ENCODE peak calls at places on chromosomes 2 and 18, in six cellular contexts. N, M, J, L, X and B are unnamed samples. For H3K27me3 and H3K4me1, the result is how much of the 10 kb centered on the place peaks cover.

GRCh38 chr18:31206787-31207381 is 44.2 kb upstream of the DSC1 start:
- DNase-seq in X (peak), J (peak), M (peak), L (peak), N (peak), B (peak)

GRCh38 chr2:6103949-6104348 is 411.8 kb downstream of the SOX11 start:
- DNase-seq in J (no peak), L (no peak), M (no peak), X (peak), N (no peak), B (no peak)

GRCh38 chr2:24359701-24360049 is 661 bp downstream of the ITSN2 start:
- DNase-seq in M (peak), J (peak), N (peak), L (peak), X (peak), B (peak)

GRCh38 chr2:126852361-126852760 is 46.3 kb upstream of the TEX51 start:
- DNase-seq in M (no peak), N (no peak), L (no peak), J (no peak), X (no peak), B (no peak)

GRCh38 chr18:9755603-9756002 is 47.5 kb downstream of the RAB31 start:
- DNase-seq in N (no peak), M (peak), L (no peak), X (no peak), J (no peak), B (no peak)

GRCh38 chr2:172674034-172674967 is 61.3 kb upstream of the RAPGEF4 start:
- DNase-seq in L (peak), J (peak), M (peak), X (peak), N (peak), B (peak)

GRCh38 chr2:47303341-47304148 is 99.4 kb upstream of the MSH2 start:
- DNase-seq in X (no peak), J (no peak), M (no peak), L (no peak), N (no peak), B (no peak)

GRCh38 chr18:48819276-48819675 is 131.5 kb downstream of the SMAD7 start:
- DNase-seq in N (peak), L (no peak), M (peak), J (peak), X (peak), B (peak)

GRCh38 chr2:191245869-191246531 is 796 bp downstream of the MYO1B start:
- DNase-seq in L (peak), M (peak), J (peak), N (peak), X (peak), B (peak)

GRCh38 chr2:15730545-15731212 is 139.0 kb downstream of the DDX1 start:
- DNase-seq in L (peak), X (peak), J (peak), N (peak), M (peak), B (peak)

GRCh38 chr18:61587865-61588264 is 254.6 kb downstream of the CDH20 start:
- DNase-seq in X (no peak), L (no peak), J (no peak), M (no peak), N (no peak), B (no peak)

GRCh38 chr2:30385327-30385726 is 61.7 kb upstream of the LCLAT1 start:
- DNase-seq in J (no peak), M (no peak), X (no peak), L (no peak), N (no peak), B (no peak)

GRCh38 chr2:19035238-19035637 is 323.2 kb downstream of the OSR1 start:
- DNase-seq in X (peak), N (peak), L (peak), M (no peak), J (no peak), B (peak)

GRCh38 chr2:37648316-37649011 is 23.0 kb downstream of the CDC42EP3 start:
- DNase-seq in N (peak), X (peak), M (peak), L (peak), J (peak), B (peak)

GRCh38 chr2:133303150-133303549 is 265.1 kb downstream of the NCKAP5 start:
- DNase-seq in N (no peak), M (no peak), X (no peak), L (no peak), J (no peak), B (no peak)

GRCh38 chr2:31581124-31581795 is 522 bp upstream of the SRD5A2 start:
- DNase-seq in J (no peak), X (peak), N (no peak), M (no peak), L (no peak), B (no peak)

GRCh38 chr2:15927546-15928218 is 12.7 kb upstream of the MYCN start:
- DNase-seq in X (no peak), N (no peak), L (no peak), J (no peak), M (no peak), B (no peak)

GRCh38 chr2:218883491-218884490 is 3.1 kb downstream of the WNT10A start:
- DNase-seq in J (peak), N (no peak), M (no peak), L (no peak), X (peak), B (no peak)

GRCh38 chr2:70498054-70498453 is 55.6 kb downstream of the TGFA start:
- DNase-seq in L (no peak), N (no peak), J (no peak), M (no peak), X (no peak), B (no peak)

GRCh38 chr2:660477-661214 is 16.6 kb downstream of the TMEM18 start:
- DNase-seq in X (no peak), M (no peak), N (no peak), J (no peak), L (no peak), B (no peak)

GRCh38 chr2:192783643-192784042 is 588.9 kb upstream of the TMEFF2 start:
- DNase-seq in J (no peak), N (no peak), X (no peak), L (no peak), M (no peak), B (no peak)

GRCh38 chr18:47036298-47036874 is 965 bp upstream of the ELOA2 start:
- DNase-seq in M (no peak), N (no peak), L (no peak), X (no peak), J (no peak), B (no peak)

GRCh38 chr2:39741871-39742270 is 37.2 kb downstream of the THUMPD2 start:
- DNase-seq in J (no peak), X (no peak), L (no peak), M (no peak), N (no peak), B (no peak)

GRCh38 chr2:241888641-241889040 is 19.1 kb downstream of the RTP5 start:
- DNase-seq in X (no peak), J (no peak), M (no peak), N (no peak), L (no peak), B (no peak)

GRCh38 chr2:173075781-173076556 is at the start of gene MAP3K20:
- DNase-seq in M (peak), X (peak), N (peak), J (peak), L (peak), B (peak)

GRCh38 chr2:178088774-178089173 is 16.2 kb upstream of the PDE11A start:
- DNase-seq in M (no peak), L (no peak), X (no peak), N (no peak), J (no peak), B (no peak)

GRCh38 chr2:9769171-9770005 is 73.9 kb upstream of the TAF1B start:
- DNase-seq in M (no peak), X (no peak), L (no peak), J (no peak), N (no peak), B (peak)

GRCh38 chr2:41869542-41870256 is 178.1 kb upstream of the PKDCC start:
- DNase-seq in L (peak), X (peak), N (peak), M (peak), J (peak), B (peak)

GRCh38 chr2:222952204-222952603 is 91.4 kb downstream of the ACSL3 start:
- DNase-seq in X (peak), L (no peak), J (no peak), M (no peak), N (no peak), B (no peak)

GRCh38 chr18:73707035-73707434 is 440.6 kb downstream of the FBXO15 start:
- DNase-seq in J (no peak), N (no peak), L (no peak), X (no peak), M (no peak), B (no peak)

GRCh38 chr2:128644745-128645256 is 326.1 kb upstream of the HS6ST1 start:
- DNase-seq in M (no peak), N (no peak), J (peak), X (no peak), L (no peak), B (peak)

GRCh38 chr2:156333274-156333950 is 891 bp upstream of the NR4A2 start:
- DNase-seq in X (no peak), J (no peak), N (no peak), L (no peak), M (no peak), B (no peak)

GRCh38 chr2:84492571-84492970 is 23.7 kb upstream of the DNAH6 start:
- DNase-seq in L (no peak), X (no peak), J (no peak), N (no peak), M (no peak), B (no peak)

GRCh38 chr2:121554998-121555397 is 24.3 kb downstream of the RNU4ATAC start:
- DNase-seq in M (no peak), N (no peak), X (no peak), J (no peak), L (no peak), B (no peak)

GRCh38 chr2:54047076-54047475 is 68.3 kb upstream of the ACYP2 start:
- DNase-seq in J (no peak), X (no peak), L (no peak), M (no peak), N (no peak), B (no peak)

GRCh38 chr2:105220604-105221003 is 20.9 kb upstream of the GPR45 start:
- DNase-seq in M (no peak), N (no peak), L (no peak), J (no peak), X (no peak), B (no peak)

GRCh38 chr18:34222025-34222395 is 2.7 kb downstream of the NOL4 start:
- DNase-seq in X (peak), N (no peak), M (no peak), L (no peak), J (peak), B (no peak)

GRCh38 chr2:186543561-186544131 is 46.2 kb upstream of the ITGAV start:
- DNase-seq in L (no peak), J (no peak), M (no peak), X (no peak), N (no peak), B (no peak)

GRCh38 chr2:173214213-173214612 is 138.6 kb downstream of the MAP3K20 start:
- DNase-seq in J (no peak), M (no peak), X (no peak), L (no peak), N (no peak), B (no peak)

GRCh38 chr18:6728318-6728717 is 1.2 kb upstream of the ARHGAP28 start:
- DNase-seq in J (no peak), N (no peak), L (no peak), X (no peak), M (no peak), B (no peak)
- H3K27ac ChIP-seq in J (no peak), N (peak), L (peak), X (no peak), M (peak), B (no peak)

DNA sequence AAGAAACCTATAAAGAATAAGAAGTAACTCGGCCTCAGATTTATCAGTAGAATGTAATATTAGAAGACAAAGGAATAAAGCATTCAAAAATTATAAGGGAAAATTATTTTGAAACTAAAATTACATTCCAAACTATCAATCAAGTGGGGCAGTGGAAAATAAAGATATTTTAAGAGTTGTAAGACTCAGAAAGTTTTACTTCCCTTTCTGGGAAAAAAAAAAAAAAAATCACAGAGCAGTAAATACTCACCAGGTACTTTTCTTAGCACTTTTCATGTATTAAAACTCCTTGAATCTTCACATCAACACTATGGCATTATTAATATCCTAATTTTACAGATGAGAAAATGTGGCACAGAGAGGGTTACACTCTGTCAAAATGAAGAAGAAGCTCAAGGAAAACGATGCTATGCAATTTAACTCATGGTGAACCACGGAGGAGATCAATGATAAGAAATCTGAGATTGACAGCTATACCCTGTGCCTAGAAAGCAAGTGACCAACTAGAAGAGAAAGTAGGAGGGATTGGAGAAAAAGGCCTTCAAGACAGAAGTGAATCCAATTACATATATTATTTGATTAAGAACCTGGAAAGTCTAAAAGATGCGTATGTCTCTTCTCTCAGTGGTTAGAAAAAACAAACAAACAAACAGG is 238.9 kb upstream of the ID2 start:
- DNase-seq in M (no peak), X (no peak), L (no peak), N (no peak), J (no peak), B (no peak)
- H3K27me3 ChIP-seq in M (under half), X (under half), L (under half), N (under half), J (under half), B (under half)

DNA sequence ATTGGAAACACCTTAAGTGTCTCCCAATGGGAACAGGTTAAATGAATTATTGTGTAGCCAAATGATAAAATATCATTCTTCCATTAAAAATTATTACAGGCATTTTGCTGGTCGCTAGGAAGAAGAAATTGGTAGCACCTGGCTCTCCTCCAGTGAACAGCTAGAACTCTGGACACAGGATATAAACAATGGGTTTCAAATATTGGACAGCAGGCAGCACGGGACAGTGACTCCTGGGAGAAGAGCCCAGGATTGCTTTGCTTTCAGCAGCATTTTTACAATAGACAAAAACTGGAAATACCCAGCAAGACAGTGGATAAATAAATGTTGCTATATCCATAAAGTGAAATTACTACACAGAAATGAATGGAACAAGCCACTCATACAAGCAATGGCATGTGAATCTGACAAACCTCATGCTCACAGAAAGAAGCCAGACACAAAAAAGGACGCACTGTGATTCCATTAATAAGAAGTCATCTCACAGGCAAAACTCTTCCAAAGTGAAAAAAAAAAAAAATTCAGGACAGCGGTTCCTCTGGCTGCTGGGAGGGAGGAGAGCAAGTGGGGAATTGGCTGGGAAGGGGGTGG is 50.5 kb downstream of the LAMA1 start:
- DNase-seq in X (no peak), N (no peak), M (no peak), J (no peak), L (no peak), B (no peak)
- H3K4me1 ChIP-seq in X (under half), N (under half), M (under half), J (under half), L (under half), B (under half)

GRCh38 chr2:96116879-96117533 is 635 bp upstream of the ADRA2B start:
- DNase-seq in X (peak), M (peak), N (peak), L (peak), J (peak), B (no peak)
- H3K27ac ChIP-seq in X (no peak), M (no peak), N (peak), L (no peak), J (no peak), B (peak)

DNA sequence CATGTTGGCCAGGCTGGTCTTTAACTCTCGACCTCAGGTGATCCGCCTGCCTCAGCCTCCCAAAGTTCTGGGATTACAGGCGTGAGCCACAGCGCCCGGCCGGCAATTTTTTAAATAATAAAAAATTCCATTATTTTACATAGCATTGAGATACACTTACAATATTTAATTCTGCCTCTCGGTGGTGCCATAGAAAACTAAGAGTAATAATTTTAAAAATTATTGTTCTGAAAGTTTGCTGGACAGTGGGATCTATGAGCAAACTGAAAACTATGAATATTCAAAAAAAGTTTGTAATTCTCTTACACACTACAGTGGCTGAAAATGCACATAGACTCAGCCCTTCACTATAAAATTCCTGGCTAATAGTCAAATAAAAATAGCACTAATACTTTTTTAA is 90.9 kb upstream of the STON1 start:
- DNase-seq in M (no peak), L (no peak), J (no peak), X (no peak), N (no peak), B (no peak)
- H3K27me3 ChIP-seq in M (under half), L (under half), J (under half), X (under half), N (under half), B (under half)

GRCh38 chr18:24488824-24489493 is 28.5 kb downstream of the HRH4 start:
- DNase-seq in L (no peak), N (no peak), X (no peak), J (no peak), M (no peak), B (no peak)

GRCh38 chr18:24492445-24492844 is 32.0 kb downstream of the HRH4 start:
- DNase-seq in J (no peak), X (no peak), L (no peak), M (no peak), N (no peak), B (no peak)

GRCh38 chr18:24491882-24492281 is 31.4 kb downstream of the HRH4 start:
- DNase-seq in J (no peak), N (no peak), X (no peak), L (no peak), M (no peak), B (no peak)

GRCh38 chr18:24494586-24494985 is 34.1 kb downstream of the HRH4 start:
- DNase-seq in X (no peak), N (no peak), J (no peak), M (no peak), L (no peak), B (no peak)

GRCh38 chr18:24490545-24490944 is 30.1 kb downstream of the HRH4 start:
- DNase-seq in J (no peak), N (no peak), X (no peak), L (no peak), M (no peak), B (no peak)
- H3K4me1 ChIP-seq in J (under half), N (under half), X (under half), L (under half), M (under half), B (under half)

GRCh38 chr2:235496239-235496621 is 2.4 kb downstream of the AGAP1 start:
- DNase-seq in M (no peak), N (no peak), J (peak), L (no peak), X (no peak), B (no peak)
- H3K27ac ChIP-seq in M (no peak), N (no peak), J (no peak), L (no peak), X (no peak), B (no peak)